ENCODE peak calls at places on chromosomes 13 and 19, in seven cellular contexts. One of them, this sample, is unnamed.

GRCh38 chr19:12952488-12953455 is 4.3 kb downstream of the GADD45GIP1 start:
- DNase-seq in mesendoderm: no peak
- DNase-seq in mesenchymal stem cell: no peak
- DNase-seq in H9: no peak
- DNase-seq in IMR-90: peak
- DNase-seq in neuronal stem cell: no peak
- DNase-seq in H1: no peak
- DNase-seq in this sample: peak

GRCh38 chr19:35759697-35760096 is 1.7 kb downstream of the PROSER3 start:
- DNase-seq in H1: no peak
- DNase-seq in neuronal stem cell: no peak
- DNase-seq in H9: no peak
- DNase-seq in mesenchymal stem cell: no peak
- DNase-seq in mesendoderm: no peak
- DNase-seq in IMR-90: no peak
- DNase-seq in this sample: no peak

GRCh38 chr19:56566904-56567273 is 379 bp upstream of the ZNF470 start:
- DNase-seq in mesendoderm: no peak
- DNase-seq in neuronal stem cell: no peak
- DNase-seq in mesenchymal stem cell: no peak
- DNase-seq in H1: no peak
- DNase-seq in H9: peak
- DNase-seq in IMR-90: no peak
- DNase-seq in this sample: peak

GRCh38 chr13:59562924-59563323 is 600.8 kb downstream of the DIAPH3 start:
- DNase-seq in mesenchymal stem cell: no peak
- DNase-seq in H1: no peak
- DNase-seq in mesendoderm: no peak
- DNase-seq in IMR-90: no peak
- DNase-seq in H9: no peak
- DNase-seq in neuronal stem cell: no peak
- DNase-seq in this sample: no peak

GRCh38 chr19:32916969-32917611 is 47.5 kb upstream of the SLC7A9 start:
- DNase-seq in neuronal stem cell: no peak
- DNase-seq in mesenchymal stem cell: no peak
- DNase-seq in mesendoderm: peak
- DNase-seq in H9: no peak
- DNase-seq in H1: no peak
- DNase-seq in IMR-90: no peak
- DNase-seq in this sample: no peak

GRCh38 chr19:35773020-35773809 is 2.1 kb upstream of the ARHGAP33 start:
- DNase-seq in mesendoderm: no peak
- DNase-seq in H9: no peak
- DNase-seq in IMR-90: peak
- DNase-seq in neuronal stem cell: no peak
- DNase-seq in mesenchymal stem cell: peak
- DNase-seq in H1: no peak
- DNase-seq in this sample: no peak

GRCh38 chr13:62294210-62294609 is 878.6 kb upstream of the PCDH20 start:
- DNase-seq in IMR-90: peak
- DNase-seq in mesenchymal stem cell: peak
- DNase-seq in H1: no peak
- DNase-seq in mesendoderm: no peak
- DNase-seq in neuronal stem cell: no peak
- DNase-seq in H9: no peak
- DNase-seq in this sample: no peak

GRCh38 chr19:35757231-35757748 is 461 bp upstream of the HSPB6 start:
- DNase-seq in IMR-90: peak
- DNase-seq in H1: no peak
- DNase-seq in mesenchymal stem cell: peak
- DNase-seq in neuronal stem cell: no peak
- DNase-seq in mesendoderm: peak
- DNase-seq in H9: no peak
- DNase-seq in this sample: peak

GRCh38 chr13:30107536-30108136 is 199.7 kb downstream of the KATNAL1 start:
- DNase-seq in H1: no peak
- DNase-seq in neuronal stem cell: no peak
- DNase-seq in H9: no peak
- DNase-seq in mesenchymal stem cell: peak
- DNase-seq in mesendoderm: peak
- DNase-seq in IMR-90: peak
- DNase-seq in this sample: peak

GRCh38 chr13:42968906-42969305 is 23.1 kb downstream of the EPSTI1 start:
- DNase-seq in H1: peak
- DNase-seq in IMR-90: no peak
- DNase-seq in mesendoderm: peak
- DNase-seq in neuronal stem cell: no peak
- DNase-seq in mesenchymal stem cell: no peak
- DNase-seq in H9: peak
- DNase-seq in this sample: peak

GRCh38 chr19:40249201-40249600 is 22.7 kb upstream of the CCNP start:
- DNase-seq in neuronal stem cell: no peak
- DNase-seq in H9: no peak
- DNase-seq in mesenchymal stem cell: no peak
- DNase-seq in IMR-90: no peak
- DNase-seq in H1: no peak
- DNase-seq in mesendoderm: no peak
- DNase-seq in this sample: no peak

GRCh38 chr13:44312898-44313551 is 60.6 kb upstream of the SERP2 start:
- DNase-seq in H9: no peak
- DNase-seq in mesendoderm: no peak
- DNase-seq in neuronal stem cell: no peak
- DNase-seq in H1: no peak
- DNase-seq in IMR-90: peak
- DNase-seq in mesenchymal stem cell: peak
- DNase-seq in this sample: peak

GRCh38 chr13:44463759-44464158 is 90.1 kb downstream of the SERP2 start:
- DNase-seq in mesenchymal stem cell: no peak
- DNase-seq in mesendoderm: no peak
- DNase-seq in IMR-90: no peak
- DNase-seq in H9: no peak
- DNase-seq in neuronal stem cell: no peak
- DNase-seq in H1: no peak
- DNase-seq in this sample: no peak

GRCh38 chr19:33251076-33251475 is 25.4 kb upstream of the SLC7A10 start:
- DNase-seq in mesenchymal stem cell: no peak
- DNase-seq in neuronal stem cell: no peak
- DNase-seq in IMR-90: no peak
- DNase-seq in mesendoderm: no peak
- DNase-seq in H9: no peak
- DNase-seq in H1: no peak
- DNase-seq in this sample: peak

GRCh38 chr19:39402417-39403297 is 4.0 kb upstream of the ZFP36 start:
- DNase-seq in H1: peak
- DNase-seq in mesendoderm: peak
- DNase-seq in IMR-90: peak
- DNase-seq in H9: peak
- DNase-seq in neuronal stem cell: peak
- DNase-seq in mesenchymal stem cell: peak
- DNase-seq in this sample: peak

GRCh38 chr13:48545608-48546007 is 12.7 kb upstream of the RCBTB2 start:
- DNase-seq in H9: no peak
- DNase-seq in IMR-90: no peak
- DNase-seq in mesendoderm: no peak
- DNase-seq in H1: no peak
- DNase-seq in neuronal stem cell: no peak
- DNase-seq in mesenchymal stem cell: no peak
- DNase-seq in this sample: no peak

GRCh38 chr19:48271531-48272151 is 1.8 kb downstream of the ZNF114 start:
- DNase-seq in mesendoderm: peak
- DNase-seq in H1: peak
- DNase-seq in IMR-90: peak
- DNase-seq in neuronal stem cell: peak
- DNase-seq in mesenchymal stem cell: peak
- DNase-seq in H9: peak
- DNase-seq in this sample: peak

GRCh38 chr13:77519808-77520207 is 15.7 kb upstream of the SCEL start:
- DNase-seq in mesenchymal stem cell: no peak
- DNase-seq in mesendoderm: no peak
- DNase-seq in neuronal stem cell: no peak
- DNase-seq in H9: no peak
- DNase-seq in H1: no peak
- DNase-seq in IMR-90: no peak
- DNase-seq in this sample: no peak

GRCh38 chr19:37928527-37929286 is 21.7 kb downstream of the SIPA1L3 start:
- DNase-seq in H1: no peak
- DNase-seq in mesendoderm: peak
- DNase-seq in neuronal stem cell: no peak
- DNase-seq in IMR-90: no peak
- DNase-seq in mesenchymal stem cell: no peak
- DNase-seq in H9: peak
- DNase-seq in this sample: no peak

GRCh38 chr19:37931941-37932655 is 25.1 kb downstream of the SIPA1L3 start:
- DNase-seq in mesendoderm: peak
- DNase-seq in mesenchymal stem cell: peak
- DNase-seq in IMR-90: peak
- DNase-seq in H9: peak
- DNase-seq in neuronal stem cell: peak
- DNase-seq in H1: peak
- DNase-seq in this sample: peak

GRCh38 chr19:37930416-37930815 is 23.4 kb downstream of the SIPA1L3 start:
- DNase-seq in IMR-90: no peak
- DNase-seq in mesendoderm: no peak
- DNase-seq in mesenchymal stem cell: no peak
- DNase-seq in neuronal stem cell: no peak
- DNase-seq in H1: no peak
- DNase-seq in H9: no peak
- DNase-seq in this sample: no peak

GRCh38 chr19:37926711-37927110 is 19.7 kb downstream of the SIPA1L3 start:
- DNase-seq in H1: no peak
- DNase-seq in mesendoderm: no peak
- DNase-seq in neuronal stem cell: no peak
- DNase-seq in IMR-90: no peak
- DNase-seq in mesenchymal stem cell: no peak
- DNase-seq in H9: no peak
- DNase-seq in this sample: no peak

GRCh38 chr19:37929512-37929911 is 22.5 kb downstream of the SIPA1L3 start:
- DNase-seq in mesendoderm: no peak
- DNase-seq in mesenchymal stem cell: no peak
- DNase-seq in IMR-90: no peak
- DNase-seq in neuronal stem cell: no peak
- DNase-seq in H1: no peak
- DNase-seq in H9: peak
- DNase-seq in this sample: no peak
- H4K8ac ChIP-seq in mesendoderm: no peak
- H4K8ac ChIP-seq in mesenchymal stem cell: no peak
- H4K8ac ChIP-seq in IMR-90: no peak
- H4K8ac ChIP-seq in neuronal stem cell: no peak
- H4K8ac ChIP-seq in H1: no peak
- H4K8ac ChIP-seq in H9: no peak
- H4K8ac ChIP-seq in this sample: no peak

DNA sequence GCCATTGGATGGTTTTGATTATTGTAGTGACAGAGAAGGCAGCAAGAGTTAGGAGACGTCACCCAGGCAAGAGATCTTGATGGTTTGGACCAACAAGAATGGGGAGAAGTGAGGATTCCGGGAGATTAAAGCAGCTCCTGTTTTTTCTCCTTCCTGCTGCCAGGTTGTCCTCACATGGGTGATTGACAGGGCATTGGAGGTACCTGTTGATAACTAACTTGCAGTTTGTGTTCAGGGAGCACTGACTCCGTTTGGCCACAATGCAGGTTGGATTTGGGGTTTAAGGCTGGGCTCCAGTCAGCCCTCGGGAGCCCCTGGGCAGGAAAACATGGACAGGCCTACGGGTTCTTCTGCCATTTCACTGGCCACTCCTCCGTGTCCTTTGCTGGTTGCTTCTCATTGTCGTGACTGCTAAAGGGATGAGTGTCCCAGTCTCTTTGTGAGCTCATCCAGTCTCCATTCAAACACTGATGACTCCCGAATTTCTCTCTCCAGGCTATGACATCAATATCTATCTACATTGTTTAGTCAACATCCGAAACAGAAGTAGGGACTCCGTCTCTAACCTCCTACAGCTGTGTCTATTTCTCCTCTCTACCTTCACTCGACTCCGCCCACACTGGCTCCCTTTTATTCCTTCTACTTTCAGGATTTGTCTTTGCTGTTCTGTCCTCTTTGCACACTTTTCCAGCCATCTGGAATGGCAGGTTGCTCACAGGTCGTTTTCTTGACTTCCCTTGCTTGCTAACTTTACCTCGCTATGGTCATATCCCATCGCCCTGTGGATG is 1.3 kb upstream of the PTOV1 start:
- DNase-seq in mesendoderm: no peak
- DNase-seq in H9: no peak
- DNase-seq in H1: no peak
- DNase-seq in neuronal stem cell: no peak
- DNase-seq in IMR-90: no peak
- DNase-seq in mesenchymal stem cell: no peak
- DNase-seq in this sample: no peak
- H3K23ac ChIP-seq in mesendoderm: no peak
- H3K23ac ChIP-seq in H9: no peak
- H3K23ac ChIP-seq in H1: no peak
- H3K23ac ChIP-seq in neuronal stem cell: no peak
- H3K23ac ChIP-seq in IMR-90: no peak
- H3K23ac ChIP-seq in mesenchymal stem cell: no peak
- H3K23ac ChIP-seq in this sample: no peak

GRCh38 chr13:102495663-102496062 is 93.8 kb upstream of the FGF14 start:
- DNase-seq in IMR-90: no peak
- DNase-seq in H9: no peak
- DNase-seq in mesendoderm: no peak
- DNase-seq in neuronal stem cell: no peak
- DNase-seq in H1: no peak
- DNase-seq in mesenchymal stem cell: no peak
- DNase-seq in this sample: no peak
- H4K8ac ChIP-seq in IMR-90: no peak
- H4K8ac ChIP-seq in H9: no peak
- H4K8ac ChIP-seq in mesendoderm: no peak
- H4K8ac ChIP-seq in neuronal stem cell: no peak
- H4K8ac ChIP-seq in H1: no peak
- H4K8ac ChIP-seq in mesenchymal stem cell: no peak
- H4K8ac ChIP-seq in this sample: no peak

GRCh38 chr13:50320297-50320862 is 305.1 kb downstream of the KCNRG start:
- DNase-seq in mesenchymal stem cell: peak
- DNase-seq in neuronal stem cell: no peak
- DNase-seq in mesendoderm: no peak
- DNase-seq in H9: no peak
- DNase-seq in H1: no peak
- DNase-seq in IMR-90: peak
- DNase-seq in this sample: no peak
- H3K23ac ChIP-seq in mesenchymal stem cell: no peak
- H3K23ac ChIP-seq in neuronal stem cell: no peak
- H3K23ac ChIP-seq in mesendoderm: no peak
- H3K23ac ChIP-seq in H9: no peak
- H3K23ac ChIP-seq in H1: no peak
- H3K23ac ChIP-seq in IMR-90: peak
- H3K23ac ChIP-seq in this sample: no peak

This sample was measured in trophoblast cell.